ENCODE peak calls at places on chromosome 1, in six cellular contexts. V is NCI-H1436, Z is GOT3, O is nephron progenitor cell, R is PC-3, E is GM12864. F is an unnamed sample.

GRCh38 chr1:203369666-203370065 is 18.7 kb upstream of the FMOD start:
- DNase-seq in Z (no peak), E (no peak), V (no peak), R (no peak), O (no peak), F (no peak)

GRCh38 chr1:199728345-199728744 is 299.2 kb upstream of the NR5A2 start:
- DNase-seq in V (no peak), R (no peak), O (no peak), Z (no peak), E (no peak), F (no peak)

GRCh38 chr1:211519602-211520001 is 27.6 kb upstream of the RD3 start:
- DNase-seq in O (no peak), E (no peak), Z (no peak), V (no peak), R (no peak), F (no peak)

GRCh38 chr1:164180824-164181223 is 378.2 kb upstream of the PBX1 start:
- DNase-seq in V (no peak), Z (no peak), E (no peak), R (peak; percentile 56), O (no peak), F (no peak)

GRCh38 chr1:27936370-27936769 is 1.6 kb downstream of the SMPDL3B start:
- DNase-seq in E (no peak), O (no peak), V (no peak), R (no peak), Z (no peak), F (no peak)

GRCh38 chr1:19647643-19648042 is 3.5 kb downstream of the NBL1 start:
- DNase-seq in E (no peak), R (no peak), Z (no peak), O (no peak), V (no peak), F (no peak)

GRCh38 chr1:113014508-113014907 is 58.5 kb upstream of the LRIG2 start:
- DNase-seq in E (no peak), R (no peak), Z (no peak), O (no peak), V (no peak), F (no peak)

GRCh38 chr1:215911406-215911968 is 344.4 kb downstream of the KCTD3 start:
- DNase-seq in O (no peak), Z (no peak), E (no peak), R (peak; percentile 48), V (no peak), F (no peak)

GRCh38 chr1:1440262-1440772 is 4.8 kb downstream of the VWA1 start:
- DNase-seq in O (no peak), R (no peak), V (no peak), Z (no peak), E (no peak), F (no peak)

GRCh38 chr1:25485536-25486235 is 55.0 kb downstream of the MACO1 start:
- DNase-seq in R (no peak), O (no peak), V (no peak), E (no peak), Z (no peak), F (no peak)

GRCh38 chr1:100538935-100539835 is 1.2 kb downstream of the GPR88 start:
- DNase-seq in R (peak; percentile 45), V (no peak), Z (no peak), O (peak; percentile 55), E (no peak), F (peak; percentile 26)

GRCh38 chr1:172698224-172698623 is 39.3 kb downstream of the FASLG start:
- DNase-seq in V (no peak), R (peak; percentile 77), O (no peak), E (no peak), Z (no peak), F (no peak)

GRCh38 chr1:167094690-167095089 is 815 bp downstream of the STYXL2 start:
- DNase-seq in O (no peak), E (no peak), V (no peak), Z (no peak), R (no peak), F (no peak)

GRCh38 chr1:23593556-23594148 is 34.4 kb upstream of the ID3 start:
- DNase-seq in E (no peak), O (no peak), V (peak; percentile 37), R (peak; percentile 89), Z (no peak), F (peak; percentile 64)

GRCh38 chr1:147700042-147700711 is 29.9 kb upstream of the ACP6 start:
- DNase-seq in O (peak; percentile 66), V (peak; percentile 39), E (no peak), R (peak; percentile 87), Z (no peak), F (peak; percentile 79)

GRCh38 chr1:186617860-186618780 is 62.1 kb downstream of the PTGS2 start:
- DNase-seq in V (no peak), E (peak; percentile 83), R (peak; percentile 61), O (no peak), Z (no peak), F (peak; percentile 76)